ENCODE peak calls at places on chromosomes 11 and 22, in eight cellular contexts. J, R, L, G, W, Y, K and T are unnamed samples.

GRCh38 chr11:119952441-119952840 is 185.5 kb downstream of the TRIM29 start:
- DNase-seq in K (no peak), R (no peak), G (no peak), W (peak; percentile 29), Y (no peak), J (no peak), L (no peak), T (no peak)

GRCh38 chr11:44725016-44725651 is 1.6 kb upstream of the TSPAN18 start:
- DNase-seq in K (no peak), L (no peak), Y (no peak), W (peak; percentile 56), G (peak; percentile 80), R (no peak), J (no peak), T (no peak)

GRCh38 chr11:75472081-75472732 is 39.2 kb upstream of the KLHL35 start:
- DNase-seq in G (no peak), Y (no peak), J (no peak), W (no peak), L (no peak), R (no peak), K (no peak), T (no peak)

GRCh38 chr11:2072551-2073261 is 66.5 kb downstream of the IGF2 start:
- DNase-seq in W (no peak), L (peak; percentile 90), R (peak; percentile 27), K (no peak), G (no peak), J (no peak), Y (no peak), T (peak; percentile 83)

GRCh38 chr11:27722117-27722844 is 22.0 kb upstream of the BDNF start:
- DNase-seq in G (peak; percentile 82), W (peak; percentile 81), Y (peak; percentile 25), L (no peak), J (peak; percentile 53), K (peak; percentile 31), R (peak; percentile 47), T (peak; percentile 60)

GRCh38 chr11:86265194-86265593 is 20.6 kb downstream of the EED start:
- DNase-seq in L (no peak), W (no peak), K (no peak), J (no peak), G (no peak), R (no peak), Y (no peak), T (no peak)

GRCh38 chr22:38267086-38267485 is 5.7 kb downstream of the TMEM184B start:
- DNase-seq in Y (no peak), K (peak; percentile 83), R (peak; percentile 90), G (no peak), L (no peak), W (no peak), J (peak; percentile 67), T (peak; percentile 72)

GRCh38 chr11:62546937-62547625 is 475 bp upstream of the AHNAK start:
- DNase-seq in L (no peak), J (no peak), K (no peak), Y (peak; percentile 66), G (peak; percentile 76), W (peak; percentile 78), R (peak; percentile 42), T (peak; percentile 64)

GRCh38 chr11:20137637-20138036 is 22.6 kb downstream of the DBX1 start:
- DNase-seq in W (no peak), K (no peak), Y (no peak), L (no peak), R (no peak), G (no peak), J (no peak), T (no peak)

GRCh38 chr11:47004595-47005033 is 68.1 kb downstream of the CSTPP1 start:
- DNase-seq in Y (no peak), K (peak; percentile 88), G (no peak), J (no peak), W (no peak), R (peak; percentile 97), L (peak; percentile 93), T (peak; percentile 99)

GRCh38 chr11:45366839-45367238 is 80.7 kb upstream of the SYT13 start:
- DNase-seq in Y (no peak), L (no peak), G (no peak), W (no peak), R (no peak), K (no peak), J (no peak), T (no peak)

GRCh38 chr11:11909727-11910126 is 68.0 kb downstream of the USP47 start:
- DNase-seq in Y (no peak), G (no peak), L (no peak), R (peak; percentile 32), K (no peak), J (no peak), W (no peak), T (peak; percentile 69)

GRCh38 chr11:83206221-83206620 is 12.7 kb downstream of the ANKRD42 start:
- DNase-seq in G (peak; percentile 68), Y (no peak), J (no peak), W (no peak), R (no peak), K (no peak), L (no peak), T (no peak)

GRCh38 chr11:27913650-27914049 is 194.3 kb downstream of the KIF18A start:
- DNase-seq in L (no peak), Y (no peak), K (no peak), W (no peak), J (no peak), G (peak; percentile 19), R (peak; percentile 57), T (peak; percentile 61)

GRCh38 chr22:32644252-32645100 is 157.0 kb upstream of the TIMP3 start:
- DNase-seq in J (peak; percentile 45), L (no peak), R (peak; percentile 64), K (peak; percentile 79), W (peak; percentile 59), G (peak; percentile 63), Y (no peak), T (peak; percentile 78)

GRCh38 chr11:111445586-111445985 is 66.5 kb upstream of the POU2AF1 start:
- DNase-seq in G (no peak), L (no peak), Y (no peak), W (peak; percentile 19), K (no peak), R (peak; percentile 6), J (no peak), T (peak; percentile 13)

GRCh38 chr22:48316245-48316875 is 1511.3 kb downstream of the BRD1 start:
- DNase-seq in L (no peak), W (peak; percentile 42), Y (no peak), J (no peak), G (no peak), R (no peak), K (no peak), T (no peak)

GRCh38 chr22:48161354-48161753 is 1398.9 kb downstream of the TBC1D22A start:
- DNase-seq in G (no peak), Y (no peak), R (no peak), K (no peak), J (no peak), L (no peak), W (no peak), T (no peak)

GRCh38 chr11:116691779-116692178 is 81.0 kb downstream of the BUD13 start:
- DNase-seq in G (peak; percentile 53), Y (peak; percentile 69), R (peak; percentile 24), W (peak; percentile 92), J (peak; percentile 77), L (no peak), K (peak; percentile 48), T (peak; percentile 43)

GRCh38 chr11:69131644-69132300 is 24.0 kb upstream of the SMIM38 start:
- DNase-seq in R (peak; percentile 81), K (no peak), G (peak; percentile 96), Y (peak; percentile 68), J (no peak), L (no peak), W (peak; percentile 96), T (peak; percentile 84)

GRCh38 chr11:40388097-40388818 is 1071.2 kb downstream of the LRRC4C start:
- DNase-seq in R (no peak), J (no peak), Y (no peak), G (no peak), L (no peak), W (no peak), K (no peak), T (no peak)